ENCODE peak calls at places on chromosomes 16 and 17, in nine cellular contexts. H, O, U, D, F, Z, C, G and Q are unnamed samples.

GRCh38 chr17:37055511-37055910 is 106.8 kb downstream of the AATF start:
- DNase-seq in U (no peak), Z (no peak), C (no peak), D (no peak), H (no peak), G (no peak), F (no peak), O (no peak), Q (no peak)

GRCh38 chr16:88723507-88723887 is 17.2 kb downstream of the CTU2 start:
- DNase-seq in C (no peak), Z (no peak), G (no peak), U (no peak), H (no peak), D (no peak), O (no peak), F (no peak), Q (no peak)

GRCh38 chr17:14089179-14089578 is 19.9 kb downstream of the COX10 start:
- DNase-seq in H (no peak), G (no peak), U (no peak), F (no peak), C (no peak), O (no peak), Z (no peak), D (no peak), Q (no peak)

GRCh38 chr17:43416998-43417891 is 18.5 kb downstream of the ARL4D start:
- DNase-seq in F (peak; percentile 40), D (no peak), H (peak; percentile 84), O (no peak), Z (no peak), G (no peak), C (no peak), U (peak; percentile 66), Q (peak; percentile 82)

GRCh38 chr17:76989519-76989918 is 121.3 kb downstream of the MGAT5B start:
- DNase-seq in G (no peak), F (no peak), H (no peak), C (no peak), U (no peak), Z (no peak), D (no peak), O (no peak), Q (no peak)

GRCh38 chr16:17241264-17241835 is 229.4 kb downstream of the XYLT1 start:
- DNase-seq in G (no peak), D (no peak), F (no peak), O (no peak), Z (no peak), C (no peak), H (peak; percentile 38), U (no peak), Q (no peak)

GRCh38 chr16:80580109-80580832 is 39.5 kb downstream of the DYNLRB2 start:
- DNase-seq in C (no peak), O (no peak), U (no peak), F (peak; percentile 4), H (no peak), Z (peak; percentile 9), G (no peak), D (peak; percentile 13), Q (no peak)

GRCh38 chr16:17970366-17970765 is 366.2 kb downstream of the NPIPA8 start:
- DNase-seq in F (no peak), Z (no peak), D (no peak), C (no peak), H (no peak), U (no peak), G (no peak), O (no peak), Q (no peak)

GRCh38 chr16:22924492-22924891 is 110.5 kb downstream of the HS3ST2 start:
- DNase-seq in F (no peak), O (no peak), U (no peak), G (no peak), Z (no peak), H (no peak), C (no peak), D (no peak), Q (no peak)

GRCh38 chr17:2610640-2611175 is 17.3 kb downstream of the PAFAH1B1 start:
- DNase-seq in D (no peak), Z (no peak), O (no peak), C (no peak), H (no peak), G (no peak), F (no peak), U (no peak), Q (no peak)

GRCh38 chr17:21452377-21453143 is 76.4 kb downstream of the KCNJ12 start:
- DNase-seq in G (peak; percentile 18), D (no peak), Z (peak; percentile 82), C (peak; percentile 80), U (no peak), F (peak; percentile 62), H (peak; percentile 49), O (no peak), Q (peak; percentile 78)

GRCh38 chr16:86566966-86567700 is 504 bp downstream of the FOXC2 start:
- DNase-seq in H (no peak), O (no peak), D (no peak), Z (peak; percentile 61), U (no peak), C (peak; percentile 67), G (no peak), F (peak; percentile 48), Q (peak; percentile 80)

GRCh38 chr17:31417051-31417792 is 25.7 kb downstream of the RAB11FIP4 start:
- DNase-seq in G (no peak), C (peak; percentile 27), O (no peak), H (no peak), Z (no peak), U (no peak), F (no peak), D (no peak), Q (peak; percentile 32)

GRCh38 chr17:48819466-48819865 is 2.4 kb upstream of the TTLL6 start:
- DNase-seq in D (no peak), H (no peak), U (no peak), G (no peak), O (no peak), Z (no peak), C (no peak), F (no peak), Q (no peak)

GRCh38 chr17:48814504-48814903 is 2.5 kb downstream of the TTLL6 start:
- DNase-seq in F (peak; percentile 72), D (peak; percentile 58), U (no peak), C (peak; percentile 81), H (peak; percentile 22), Z (peak; percentile 88), G (peak; percentile 57), O (peak; percentile 65), Q (no peak)

GRCh38 chr17:48818361-48818841 is 1.4 kb upstream of the TTLL6 start:
- DNase-seq in C (peak; percentile 90), U (no peak), G (no peak), O (no peak), H (no peak), Z (peak; percentile 91), F (no peak), D (no peak), Q (no peak)

GRCh38 chr17:48816438-48816773 is 623 bp downstream of the TTLL6 start:
- DNase-seq in O (no peak), D (no peak), C (no peak), H (no peak), F (no peak), G (no peak), U (no peak), Z (no peak), Q (no peak)

DNA sequence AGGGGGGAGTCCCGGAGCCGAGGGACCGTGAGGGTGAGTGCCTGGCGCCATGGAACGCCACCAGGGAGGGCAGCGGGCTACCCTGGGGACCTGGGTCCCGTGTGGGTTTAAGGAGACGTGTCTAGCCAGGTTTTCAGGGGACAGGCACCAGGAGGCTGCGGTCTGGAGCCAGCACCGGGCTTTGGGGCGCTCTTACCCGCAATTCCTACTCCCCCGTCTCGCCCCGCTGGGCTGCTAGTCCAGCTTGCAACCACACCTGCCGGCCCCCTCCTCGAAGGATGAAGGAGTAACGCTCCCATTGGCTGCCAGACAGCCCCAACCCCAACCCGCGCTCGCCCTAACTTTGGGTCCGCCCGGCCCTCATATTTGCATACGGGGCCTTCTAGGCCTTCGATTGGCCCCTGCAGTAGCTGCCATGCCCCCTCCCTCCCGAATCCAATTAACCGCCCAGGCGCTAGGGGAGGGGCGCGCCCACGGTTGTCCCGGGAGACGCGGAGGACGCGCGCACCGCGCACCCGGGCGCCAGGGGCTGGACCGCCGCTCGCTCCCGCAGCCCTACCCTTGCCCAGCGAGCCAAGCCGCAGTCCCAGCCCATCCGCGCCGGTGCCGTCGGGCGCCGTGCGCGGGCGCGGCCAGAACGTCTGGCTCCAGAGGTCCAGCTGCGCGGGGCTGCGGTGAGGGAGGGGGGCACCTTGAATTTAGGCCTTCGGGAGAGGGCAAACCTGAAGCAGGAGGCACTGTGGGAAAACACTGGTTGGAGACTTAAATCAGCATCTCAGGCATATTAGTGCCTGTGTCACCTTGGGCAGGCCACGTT is at the start of gene TTLL6:
- DNase-seq in Z (peak; percentile 99), O (peak; percentile 84), D (peak; percentile 89), G (peak; percentile 93), H (peak; percentile 74), U (peak; percentile 57), C (peak; percentile 99), F (peak; percentile 90), Q (peak; percentile 95)
- H3K27ac ChIP-seq in Z (peak within 1 kb of the TSS; percentile 94), O (no peak within 1 kb of the TSS), D (no peak within 1 kb of the TSS), G (no peak within 1 kb of the TSS), H (no peak within 1 kb of the TSS), U (no peak within 1 kb of the TSS), C (no peak within 1 kb of the TSS), F (peak within 1 kb of the TSS; percentile 76), Q (no peak within 1 kb of the TSS)

GRCh38 chr17:81967533-81968395 is 6.8 kb upstream of the NOTUM start:
- DNase-seq in F (peak; percentile 67), G (peak; percentile 83), U (peak; percentile 37), H (peak; percentile 73), C (peak; percentile 95), Z (peak; percentile 93), D (peak; percentile 79), O (peak; percentile 80), Q (peak; percentile 91)
- H3K4me1 ChIP-seq in F (peaks cover 19% of the 10 kb centered on the region), G (peaks cover 15% of the 10 kb centered on the region), U (peaks cover 21% of the 10 kb centered on the region), H (no peaks in the 10 kb centered on the region), C (peaks cover 2% of the 10 kb centered on the region), Z (peaks cover 21% of the 10 kb centered on the region), D (no peaks in the 10 kb centered on the region), O (peaks cover 3% of the 10 kb centered on the region), Q (no peaks in the 10 kb centered on the region)

GRCh38 chr16:3520861-3521260 is 20.1 kb downstream of the CLUAP1 start:
- DNase-seq in F (no peak), C (peak; percentile 57), D (no peak), Z (peak; percentile 52), O (no peak), H (peak; percentile 52), G (no peak), U (no peak), Q (no peak)
- H3K27ac ChIP-seq in F (no peak overlapping the region), C (no peak overlapping the region), D (no peak overlapping the region), Z (no peak overlapping the region), O (no peak overlapping the region), H (peak overlapping the region; percentile 87), G (no peak overlapping the region), U (no peak overlapping the region), Q (no peak overlapping the region)

DNA sequence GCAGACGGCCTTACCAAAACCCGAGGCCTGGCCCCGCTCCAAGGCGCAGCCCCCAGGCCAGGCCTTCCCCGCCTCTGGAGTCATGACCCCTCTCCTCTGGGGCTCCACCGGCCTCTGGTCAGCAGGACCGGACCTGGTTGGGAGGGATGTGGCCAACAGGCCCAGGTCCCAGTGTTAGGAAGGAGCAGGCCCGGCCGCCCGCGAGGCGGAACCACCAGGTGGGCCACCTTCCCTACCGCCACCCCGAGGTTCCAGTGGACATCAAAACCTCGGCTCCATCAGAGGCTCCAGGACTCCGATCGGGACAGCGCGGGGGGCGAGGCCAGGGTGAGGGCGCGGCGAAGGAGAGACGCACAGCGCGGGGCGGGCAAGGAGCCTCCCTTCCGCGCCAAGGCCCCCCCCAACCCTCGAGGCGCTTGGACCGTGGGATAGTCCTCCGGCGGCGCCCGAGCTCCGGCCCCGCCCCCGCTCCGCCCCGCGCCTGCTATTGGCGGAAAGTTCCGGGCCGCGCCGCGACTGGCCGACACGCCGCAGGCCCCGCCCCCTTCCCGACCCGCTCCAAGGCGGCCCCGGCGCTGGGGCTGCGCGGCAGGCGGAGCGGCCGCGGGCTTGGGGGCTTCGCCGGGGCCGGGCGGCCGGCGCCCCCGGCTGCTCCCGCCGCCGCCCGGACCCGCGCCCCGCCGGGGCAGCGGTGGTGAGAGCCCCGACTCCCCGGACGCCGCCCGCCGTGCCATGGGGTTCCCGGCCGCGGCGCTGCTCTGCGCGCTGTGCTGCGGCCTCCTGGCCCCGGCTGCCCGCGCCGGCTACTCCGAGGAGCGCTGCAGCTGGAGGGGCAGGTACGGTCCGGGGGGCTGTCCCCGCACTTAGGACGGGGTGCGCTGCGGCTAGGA is at the start of gene METRN:
- DNase-seq in U (peak; percentile 90), G (peak; percentile 87), O (peak; percentile 98), D (peak; percentile 72), Z (peak; percentile 95), F (peak; percentile 90), H (peak; percentile 92), C (peak; percentile 86), Q (peak; percentile 97)
- H3K4me1 ChIP-seq in U (peaks cover 36% of the 10 kb centered on the region), G (peaks cover 51% of the 10 kb centered on the region), O (peaks cover 14% of the 10 kb centered on the region), D (peaks cover 9% of the 10 kb centered on the region), Z (peaks cover 6% of the 10 kb centered on the region), F (peaks cover 84% of the 10 kb centered on the region), H (peaks cover 15% of the 10 kb centered on the region), C (no peaks in the 10 kb centered on the region), Q (peaks cover under 1% of the 10 kb centered on the region)